ENCODE peak calls at places on chromosomes 1 and 21, in four cellular contexts. G, K, D and B are unnamed samples.

GRCh38 chr1:115649964-115650363 is 8.2 kb downstream of the VANGL1 start:
- DNase-seq in D (no peak), K (no peak), G (no peak), B (no peak)

GRCh38 chr1:58754683-58755467 is 29.0 kb downstream of the JUN start:
- DNase-seq in K (peak), G (no peak), D (no peak), B (no peak)

GRCh38 chr1:5140136-5140535 is 485.7 kb downstream of the AJAP1 start:
- DNase-seq in G (no peak), K (no peak), D (no peak), B (no peak)

GRCh38 chr1:164712131-164713031 is 153.4 kb downstream of the PBX1 start:
- DNase-seq in D (no peak), K (peak), G (no peak), B (peak)

GRCh38 chr1:172351761-172352161 is 68.7 kb upstream of the C1orf105 start:
- DNase-seq in G (no peak), D (no peak), K (no peak), B (peak)

GRCh38 chr1:183218981-183219621 is 33.0 kb downstream of the LAMC2 start:
- DNase-seq in D (no peak), G (no peak), K (no peak), B (no peak)

GRCh38 chr1:185363205-185363604 is 46.2 kb upstream of the IVNS1ABP start:
- DNase-seq in G (no peak), K (no peak), D (no peak), B (no peak)

GRCh38 chr1:14778882-14779594 is 180.6 kb downstream of the KAZN start:
- DNase-seq in G (no peak), D (peak), K (peak), B (peak)

GRCh38 chr1:56063461-56063860 is 515.9 kb downstream of the PLPP3 start:
- DNase-seq in D (no peak), K (no peak), G (no peak), B (no peak)

GRCh38 chr1:38140025-38140487 is 93.5 kb upstream of the POU3F1 start:
- DNase-seq in D (peak), K (no peak), G (no peak), B (peak)

GRCh38 chr1:22756053-22756730 is 45.6 kb downstream of the EPHB2 start:
- DNase-seq in G (no peak), D (no peak), K (no peak), B (no peak)

GRCh38 chr1:16318544-16318943 is 33.7 kb downstream of the FBXO42 start:
- DNase-seq in K (no peak), D (no peak), G (no peak), B (no peak)

GRCh38 chr1:47442202-47442601 is 4.4 kb downstream of the FOXD2 start:
- DNase-seq in D (no peak), G (no peak), K (no peak), B (no peak)

GRCh38 chr1:242405947-242406346 is 118.5 kb downstream of the PLD5 start:
- DNase-seq in G (no peak), K (no peak), D (no peak), B (no peak)

GRCh38 chr1:39130297-39130696 is 74.2 kb upstream of the MACF1 start:
- DNase-seq in K (no peak), G (no peak), D (no peak), B (peak)

GRCh38 chr1:196393742-196394141 is 214.5 kb downstream of the KCNT2 start:
- DNase-seq in D (no peak), K (no peak), G (no peak), B (peak)

GRCh38 chr1:211133393-211133840 is 531 bp downstream of the KCNH1 start:
- DNase-seq in D (no peak), G (no peak), K (no peak), B (no peak)

GRCh38 chr1:226497991-226498689 is 50.4 kb upstream of the STUM start:
- DNase-seq in K (no peak), G (no peak), D (no peak), B (no peak)

GRCh38 chr1:85911742-85912141 is 203.5 kb upstream of the ZNHIT6 start:
- DNase-seq in G (no peak), D (no peak), K (no peak), B (peak)

GRCh38 chr1:178942285-178943218 is 71.7 kb upstream of the ANGPTL1 start:
- DNase-seq in K (no peak), D (no peak), G (no peak), B (peak)

GRCh38 chr1:221118176-221118937 is 239.1 kb downstream of the HLX start:
- DNase-seq in G (no peak), D (no peak), K (no peak), B (no peak)

GRCh38 chr1:76294470-76295194 is 220.1 kb downstream of the ST6GALNAC3 start:
- DNase-seq in D (no peak), K (no peak), G (peak), B (no peak)

GRCh38 chr1:59029768-59030167 is 245.9 kb upstream of the JUN start:
- DNase-seq in K (no peak), D (no peak), G (no peak), B (no peak)

GRCh38 chr1:183161391-183161790 is 24.7 kb upstream of the LAMC2 start:
- DNase-seq in G (no peak), D (no peak), K (no peak), B (no peak)

GRCh38 chr1:21468597-21468996 is 28.7 kb downstream of the NBPF3 start:
- DNase-seq in D (no peak), G (no peak), K (peak), B (peak)

GRCh38 chr1:75136158-75136815 is 2.1 kb downstream of the LHX8 start:
- DNase-seq in D (no peak), K (no peak), G (no peak), B (no peak)

DNA sequence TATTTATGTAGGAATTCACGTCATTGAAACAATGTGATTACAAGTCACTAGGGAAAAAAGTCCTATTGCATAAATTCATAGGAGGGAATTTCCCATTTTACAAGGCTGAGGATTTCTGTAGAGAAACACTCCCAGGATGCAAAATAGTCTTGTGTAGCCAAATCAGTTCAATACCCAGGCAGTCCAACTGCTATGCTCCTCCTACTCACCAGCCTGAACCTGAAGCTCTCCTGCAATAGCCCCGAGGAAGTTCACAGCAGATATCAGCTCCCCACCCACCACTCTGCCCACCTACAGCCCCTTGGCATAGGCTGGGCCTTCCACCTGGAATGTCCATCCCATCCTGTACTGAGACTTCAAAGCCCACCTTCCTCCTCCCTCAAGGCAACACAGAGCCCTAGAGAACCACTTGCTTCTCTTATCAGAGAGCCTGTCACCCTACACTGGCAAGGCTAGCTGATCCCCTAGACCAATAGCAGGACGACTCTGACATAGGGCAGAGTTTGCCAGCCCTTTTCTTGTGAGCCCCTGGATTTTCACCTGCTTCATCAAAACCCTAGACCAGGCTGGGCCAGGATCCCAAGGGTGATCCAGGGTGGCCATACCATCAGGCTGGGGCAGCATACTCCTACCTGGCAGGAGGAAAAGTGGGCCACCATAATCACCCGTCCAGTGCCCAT is 1.5 kb downstream of the LSS start:
- DNase-seq in G (peak), D (no peak), K (no peak), B (peak)
- TF ChIP-seq CHD1 in G (no peak), D (no peak), K (no peak), B (no peak)

DNA sequence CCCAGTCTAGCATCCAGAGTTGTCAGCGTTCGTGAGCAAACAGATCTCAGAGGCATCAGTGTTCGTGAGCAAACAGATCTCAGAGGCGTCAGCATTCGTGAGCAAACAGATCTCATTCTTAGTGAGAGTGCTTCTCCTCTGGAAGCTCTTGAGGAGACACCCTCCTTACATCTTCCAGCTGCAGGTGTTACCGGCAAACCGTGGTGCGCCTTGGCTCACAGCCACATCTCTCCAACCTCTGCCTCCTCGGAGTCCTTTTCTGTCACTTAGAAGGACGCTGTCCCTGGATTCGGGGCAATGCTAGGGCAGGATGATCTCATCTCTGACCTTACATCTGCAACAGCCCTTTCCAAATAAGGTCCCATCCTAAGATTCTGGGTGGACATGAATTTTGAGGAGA is 14.6 kb upstream of the UMODL1 start:
- DNase-seq in G (no peak), K (no peak), D (no peak), B (peak)
- TF ChIP-seq CHD1 in G (no peak), K (no peak), D (no peak), B (no peak)

GRCh38 chr1:9456833-9457232 is 82.4 kb upstream of the SLC25A33 start:
- DNase-seq in D (no peak), G (no peak), K (no peak), B (no peak)

GRCh38 chr1:9454094-9454418 is 85.2 kb upstream of the SLC25A33 start:
- DNase-seq in G (no peak), D (no peak), K (no peak), B (no peak)

GRCh38 chr1:9453375-9454093 is 85.7 kb upstream of the SLC25A33 start:
- DNase-seq in G (no peak), K (no peak), D (no peak), B (no peak)

GRCh38 chr1:9454494-9455066 is 84.7 kb upstream of the SLC25A33 start:
- DNase-seq in K (no peak), D (no peak), G (no peak), B (no peak)

DNA sequence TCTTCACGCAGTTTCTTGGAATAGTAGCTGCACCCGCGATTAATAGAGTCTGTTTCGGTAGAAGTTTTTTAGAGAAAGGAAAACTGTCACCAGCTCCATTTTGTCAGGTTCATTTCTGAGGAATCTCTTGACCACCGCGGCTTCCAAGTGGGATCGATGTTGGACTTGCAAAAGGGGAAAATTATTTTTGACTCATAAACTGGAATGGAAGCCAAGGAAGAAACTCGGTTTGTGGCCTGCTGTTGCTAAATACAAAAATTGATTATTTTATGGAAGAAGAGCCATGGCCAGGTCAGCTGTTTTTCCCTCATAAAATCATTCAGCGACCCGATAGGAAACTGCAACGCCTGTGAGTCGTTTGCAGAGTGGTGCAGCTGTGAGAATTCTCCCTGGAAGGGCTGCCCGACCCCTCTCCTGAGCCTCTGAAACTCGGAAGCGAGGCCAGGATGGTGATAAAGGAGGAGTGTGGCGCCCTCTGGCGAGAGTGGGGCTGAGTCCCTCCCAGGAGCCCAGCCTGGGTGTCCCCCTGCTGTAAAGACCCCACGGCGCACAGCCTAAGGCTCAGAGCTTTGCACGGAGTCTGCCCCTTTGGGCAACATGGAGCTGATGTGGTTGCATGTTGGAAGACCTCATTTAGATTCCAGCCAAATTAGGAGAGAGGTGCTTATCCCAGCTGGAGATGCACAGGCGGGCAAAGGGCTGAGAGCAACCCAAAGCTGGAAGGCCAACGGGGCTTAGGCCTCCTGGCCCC is 83.6 kb upstream of the SLC25A33 start:
- DNase-seq in D (peak), G (no peak), K (peak), B (peak)
- TF ChIP-seq CHD1 in D (no peak), G (no peak), K (no peak), B (no peak)

GRCh38 chr21:36077758-36078157 is 7.9 kb downstream of the CBR1 start:
- DNase-seq in G (no peak), K (no peak), D (no peak), B (no peak)

GRCh38 chr21:36079010-36079649 is 9.3 kb downstream of the CBR1 start:
- DNase-seq in G (no peak), D (no peak), K (peak), B (no peak)

GRCh38 chr21:36075171-36075570 is 5.3 kb downstream of the CBR1 start:
- DNase-seq in K (no peak), G (no peak), D (no peak), B (no peak)

GRCh38 chr21:36075953-36076352 is 6.1 kb downstream of the CBR1 start:
- DNase-seq in K (no peak), G (no peak), D (no peak), B (no peak)

GRCh38 chr21:36076878-36077658 is 7.2 kb downstream of the CBR1 start:
- DNase-seq in G (no peak), D (no peak), K (no peak), B (no peak)
- TF ChIP-seq CHD1 in G (no peak), D (no peak), K (no peak), B (no peak)

GRCh38 chr1:151494741-151495281 is 16.4 kb upstream of the CGN start:
- DNase-seq in G (no peak), D (no peak), K (no peak), B (peak)
- TF ChIP-seq CHD1 in G (no peak), D (no peak), K (no peak), B (no peak)

DNA sequence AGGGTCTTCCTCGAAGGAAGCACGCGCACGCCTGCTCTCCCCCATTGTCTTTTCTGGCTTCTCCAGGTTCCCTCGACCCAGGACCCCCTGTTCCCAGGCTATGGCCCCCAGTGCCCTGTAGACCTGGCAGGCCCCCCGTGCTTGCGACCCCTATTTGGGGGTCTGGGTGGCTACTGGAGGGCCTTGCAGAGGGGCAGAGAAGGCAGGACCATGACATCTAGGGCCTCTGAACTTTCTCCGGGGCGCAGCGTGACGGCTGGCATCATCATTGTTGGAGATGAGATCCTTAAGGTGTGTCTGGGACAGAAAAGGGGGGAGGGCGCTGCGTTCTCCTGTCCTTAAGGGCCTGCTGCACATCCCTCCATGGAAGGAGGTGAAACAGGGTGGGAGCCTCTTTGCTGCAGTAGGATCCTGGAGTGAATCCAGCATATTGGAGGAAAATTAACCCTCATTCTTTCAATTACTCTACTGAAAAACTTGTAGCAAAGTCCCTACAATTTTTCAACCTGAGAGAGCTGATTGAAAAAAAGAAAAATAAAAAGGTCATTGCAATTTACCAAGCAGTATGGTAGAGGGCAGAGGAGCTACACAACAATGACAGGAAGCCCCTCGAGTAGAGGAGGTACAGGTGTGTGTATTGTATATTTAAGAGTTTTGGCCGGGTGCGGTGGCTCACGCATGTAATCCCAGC is 777 bp downstream of the FLAD1 start:
- DNase-seq in D (no peak), G (no peak), K (no peak), B (no peak)
- TF ChIP-seq CHD1 in D (no peak), G (no peak), K (no peak), B (no peak)

GRCh38 chr1:235295902-235296350 is 32.1 kb downstream of the ARID4B start:
- DNase-seq in K (no peak), D (no peak), G (no peak), B (peak)
- TF ChIP-seq CHD1 in K (no peak), D (no peak), G (no peak), B (no peak)